ENCODE peak calls at places on chromosomes 11 and 22, in five cellular contexts. M is gastrocnemius medialis, Q is mucosa of descending colon, D is HCT116, O is A673. C is an unnamed sample.

GRCh38 chr11:10861799-10862198 is 3.9 kb upstream of the ZBED5 start:
- DNase-seq in O (no peak), Q (no peak), D (no peak), M (no peak), C (no peak)

GRCh38 chr11:67268036-67268683 is 1.9 kb downstream of the GRK2 start:
- DNase-seq in O (no peak), Q (peak; percentile 79), D (no peak), M (no peak), C (peak; percentile 64)

GRCh38 chr11:67561971-67562560 is 21.5 kb upstream of the GSTP1 start:
- DNase-seq in M (no peak), O (no peak), D (no peak), Q (no peak), C (no peak)

GRCh38 chr11:65471410-65471762 is 27.5 kb upstream of the MALAT1 start:
- DNase-seq in O (peak; percentile 85), M (peak; percentile 97), D (no peak), Q (peak; percentile 74), C (peak; percentile 77)

GRCh38 chr11:65593518-65594414 is 1.8 kb downstream of the KCNK7 start:
- DNase-seq in O (peak; percentile 55), Q (no peak), D (no peak), M (peak; percentile 84), C (peak; percentile 83)

GRCh38 chr22:19290400-19291217 is 910 bp downstream of the CLTCL1 start:
- DNase-seq in D (no peak), Q (peak; percentile 54), M (peak; percentile 89), O (peak; percentile 8), C (no peak)

GRCh38 chr11:23711981-23712380 is 784.9 kb upstream of the LUZP2 start:
- DNase-seq in Q (no peak), M (no peak), O (peak; percentile 0), D (no peak), C (no peak)

GRCh38 chr22:20503816-20504215 is 3.6 kb upstream of the MED15 start:
- DNase-seq in O (peak; percentile 29), M (no peak), D (no peak), Q (peak; percentile 65), C (no peak)

GRCh38 chr22:36328635-36329216 is 59.0 kb downstream of the MYH9 start:
- DNase-seq in O (no peak), D (no peak), M (peak; percentile 79), Q (no peak), C (peak; percentile 84)

GRCh38 chr11:86047275-86047991 is 21.5 kb downstream of the PICALM start:
- DNase-seq in M (no peak), Q (no peak), D (no peak), O (peak; percentile 74), C (no peak)

GRCh38 chr22:28154856-28155255 is 235.8 kb upstream of the PITPNB start:
- DNase-seq in M (no peak), O (no peak), D (no peak), Q (no peak), C (no peak)

GRCh38 chr22:30425616-30426394 is at the start of gene MTFP1:
- DNase-seq in D (no peak), Q (peak; percentile 75), M (peak; percentile 43), O (peak; percentile 86), C (peak; percentile 86)

GRCh38 chr11:2664886-2665746 is 34.7 kb downstream of the KCNQ1OT1 start:
- DNase-seq in D (no peak), O (no peak), M (no peak), Q (no peak), C (no peak)

GRCh38 chr11:109668973-109669634 is 247.1 kb downstream of the C11orf87 start:
- DNase-seq in M (no peak), Q (no peak), D (no peak), O (no peak), C (no peak)

GRCh38 chr11:128689946-128690745 is 3.7 kb upstream of the FLI1 start:
- DNase-seq in D (no peak), Q (peak; percentile 52), M (no peak), O (peak; percentile 21), C (peak; percentile 74)

GRCh38 chr11:17428261-17428660 is 39.8 kb upstream of the KCNJ11 start:
- DNase-seq in O (no peak), M (no peak), Q (no peak), D (no peak), C (no peak)

GRCh38 chr22:32660292-32660691 is 141.2 kb upstream of the TIMP3 start:
- DNase-seq in O (peak; percentile 67), D (peak; percentile 37), Q (no peak), M (peak; percentile 52), C (peak; percentile 90)

GRCh38 chr11:12397953-12398352 is 20.6 kb downstream of the PARVA start:
- DNase-seq in D (no peak), M (peak; percentile 39), Q (no peak), O (peak; percentile 26), C (peak; percentile 79)

GRCh38 chr22:47032091-47032943 is 269.9 kb downstream of the TBC1D22A start:
- DNase-seq in D (no peak), O (no peak), M (no peak), Q (peak; percentile 74), C (no peak)

GRCh38 chr11:17897495-17897894 is 115.4 kb downstream of the SERGEF start:
- DNase-seq in O (no peak), Q (no peak), M (no peak), D (no peak), C (no peak)

GRCh38 chr22:40178417-40179409 is 988 bp downstream of the TNRC6B start:
- DNase-seq in M (peak; percentile 33), O (peak; percentile 77), D (no peak), Q (peak; percentile 56), C (no peak)

GRCh38 chr22:40180403-40180802 is 2.7 kb downstream of the TNRC6B start:
- DNase-seq in D (no peak), O (no peak), M (no peak), Q (no peak), C (no peak)

GRCh38 chr22:40181323-40181722 is 3.6 kb downstream of the TNRC6B start:
- DNase-seq in M (no peak), D (no peak), Q (no peak), O (no peak), C (no peak)

GRCh38 chr22:40177738-40178416 is at the start of gene TNRC6B:
- DNase-seq in M (peak; percentile 88), D (peak; percentile 95), O (peak; percentile 98), Q (no peak), C (no peak)

DNA sequence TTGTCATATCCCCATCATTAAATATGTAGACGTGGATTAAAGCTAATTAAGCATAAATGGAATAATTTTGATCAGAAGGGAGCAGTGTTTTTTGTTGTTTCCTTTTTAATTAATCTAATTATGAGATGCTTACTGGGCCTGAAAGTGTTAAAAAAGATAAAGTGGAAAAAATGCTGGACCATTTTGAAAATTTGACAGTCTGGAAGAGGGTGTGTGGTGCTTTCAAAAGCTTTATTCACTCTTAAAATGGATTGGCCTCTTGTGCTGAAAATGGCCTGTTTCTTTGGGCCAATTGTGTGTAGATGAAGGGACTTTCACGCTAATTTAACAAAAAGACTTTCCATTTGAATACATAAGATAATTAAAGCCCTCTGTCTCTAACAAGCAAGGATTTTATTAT is 1.8 kb downstream of the TNRC6B start:
- DNase-seq in D (no peak), Q (no peak), M (no peak), O (no peak), C (no peak)
- H3K4me1 ChIP-seq in D (peaks cover 20% of the 10 kb centered on the region), Q (peaks cover 61% of the 10 kb centered on the region), M (peaks cover 86% of the 10 kb centered on the region), O (peaks cover 38% of the 10 kb centered on the region), C (peaks cover 15% of the 10 kb centered on the region)

DNA sequence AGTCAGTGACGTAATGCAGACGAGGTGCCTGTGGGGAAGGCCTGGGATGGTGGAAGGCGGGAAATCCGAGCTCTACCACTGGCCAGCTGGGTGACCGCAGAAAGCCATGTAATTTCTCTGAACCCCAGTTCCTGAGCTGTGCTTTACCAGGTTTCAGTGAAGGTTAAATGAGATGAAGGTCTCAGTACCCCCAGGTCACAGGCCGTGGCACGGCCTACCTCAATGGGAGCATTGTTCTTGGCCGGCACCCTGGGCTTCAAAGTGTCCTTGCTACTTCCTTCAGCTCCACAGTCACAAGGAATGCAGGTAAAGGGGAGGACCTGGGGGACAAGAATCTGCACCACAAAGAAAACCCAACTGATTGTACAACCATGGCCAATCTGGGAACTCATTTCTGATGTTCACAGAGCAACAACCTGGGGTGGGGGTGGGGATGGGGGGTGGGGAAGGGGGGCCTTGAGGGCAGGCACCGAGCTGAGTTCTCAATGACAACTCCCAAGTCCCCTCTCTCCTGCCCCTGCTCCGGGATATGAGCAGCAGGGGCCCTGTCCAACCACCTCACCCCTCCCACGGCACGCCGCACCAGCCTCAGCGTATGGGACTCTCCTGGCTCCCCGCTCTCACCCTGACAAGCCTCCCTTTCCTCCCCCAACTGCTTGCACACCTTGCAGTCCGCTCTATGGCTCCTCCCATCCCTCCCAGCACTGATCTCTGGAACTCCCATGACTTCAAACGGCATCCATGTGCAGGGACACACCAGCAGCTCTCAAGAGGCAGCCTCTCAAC is 59.1 kb upstream of the ARFGAP3 start:
- DNase-seq in O (no peak), M (no peak), Q (no peak), D (no peak), C (peak; percentile 30)
- H3K4me1 ChIP-seq in O (peaks cover 8% of the 10 kb centered on the region), M (peaks cover 46% of the 10 kb centered on the region), Q (peaks cover 21% of the 10 kb centered on the region), D (peaks cover 26% of the 10 kb centered on the region), C (peaks cover 18% of the 10 kb centered on the region)

GRCh38 chr11:121414141-121414918 is 37.8 kb upstream of the SORL1 start:
- DNase-seq in Q (no peak), M (no peak), D (no peak), O (no peak), C (no peak)
- H3K4me1 ChIP-seq in Q (peaks cover 32% of the 10 kb centered on the region), M (peaks cover 4% of the 10 kb centered on the region), D (peaks cover 8% of the 10 kb centered on the region), O (no peaks in the 10 kb centered on the region), C (peaks cover 8% of the 10 kb centered on the region)

GRCh38 chr11:26948881-26949280 is 45.0 kb upstream of the FIBIN start:
- DNase-seq in Q (no peak), M (no peak), O (no peak), D (no peak), C (no peak)

GRCh38 chr11:26947904-26948639 is 45.8 kb upstream of the FIBIN start:
- DNase-seq in M (no peak), D (no peak), O (no peak), Q (no peak), C (no peak)

GRCh38 chr11:26946209-26946828 is 47.6 kb upstream of the FIBIN start:
- DNase-seq in D (no peak), O (no peak), M (no peak), Q (no peak), C (no peak)

GRCh38 chr11:26944866-26945664 is 48.8 kb upstream of the FIBIN start:
- DNase-seq in D (no peak), O (peak; percentile 33), Q (no peak), M (no peak), C (no peak)

DNA sequence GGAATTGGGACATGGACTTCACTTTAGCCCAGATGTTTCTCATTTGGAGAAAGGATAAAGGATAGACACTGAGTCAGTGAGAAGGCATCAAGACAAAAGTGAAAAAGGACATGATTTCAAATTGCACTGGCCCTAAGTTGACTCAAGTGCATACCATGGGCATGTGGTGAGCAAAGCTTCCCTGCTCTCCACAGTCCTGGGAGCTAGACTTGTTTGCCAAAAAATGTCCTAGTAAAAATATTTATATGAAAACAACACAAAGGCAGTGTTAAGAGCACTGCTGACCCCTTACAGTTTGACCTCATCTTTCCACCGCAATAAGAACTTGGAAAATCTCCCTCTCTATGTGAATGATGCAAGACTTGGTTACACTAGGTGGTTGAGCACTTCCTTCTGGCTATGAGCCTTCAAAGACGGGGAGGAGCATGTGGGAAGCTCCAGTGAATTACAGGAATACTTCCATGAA is 46.5 kb upstream of the FIBIN start:
- DNase-seq in D (no peak), Q (no peak), O (peak; percentile 45), M (peak; percentile 60), C (peak; percentile 42)
- H3K4me1 ChIP-seq in D (no peaks in the 10 kb centered on the region), Q (no peaks in the 10 kb centered on the region), O (peaks cover 6% of the 10 kb centered on the region), M (no peaks in the 10 kb centered on the region), C (no peaks in the 10 kb centered on the region)